ENCODE peak calls at places on chromosomes 4 and X, in eight cellular contexts. T, W, A, K, Z, I, R and V are unnamed samples.

GRCh38 chrX:38452603-38453002 is 100.2 kb downstream of the OTC start:
- DNase-seq in T (no peak), W (no peak), A (no peak), K (no peak), Z (no peak), I (no peak), R (no peak), V (no peak)

GRCh38 chr4:133439830-133440229 is 290.7 kb downstream of the PCDH10 start:
- DNase-seq in T (no peak), W (no peak), A (no peak), K (no peak), Z (no peak), I (no peak), R (no peak), V (no peak)

GRCh38 chrX:680062-680461 is 49.5 kb downstream of the SHOX start:
- DNase-seq in T (no peak), W (no peak), A (no peak), K (no peak), Z (no peak), I (no peak), R (no peak), V (no peak)

GRCh38 chr4:87192155-87192919 is 28.1 kb downstream of the KLHL8 start:
- DNase-seq in T (no peak), W (no peak), A (no peak), K (no peak), Z (no peak), I (no peak), R (no peak), V (no peak)

GRCh38 chr4:7857238-7857701 is 82.4 kb downstream of the AFAP1 start:
- DNase-seq in T (no peak), W (peak; percentile 51), A (no peak), K (peak; percentile 61), Z (no peak), I (peak; percentile 35), R (peak; percentile 60), V (no peak)

GRCh38 chr4:84879651-84880200 is 86.8 kb downstream of the WDFY3 start:
- DNase-seq in T (no peak), W (no peak), A (no peak), K (peak; percentile 78), Z (no peak), I (no peak), R (no peak), V (no peak)

GRCh38 chr4:6742989-6743388 is 27.0 kb downstream of the BLOC1S4 start:
- DNase-seq in T (no peak), W (no peak), A (no peak), K (no peak), Z (no peak), I (no peak), R (no peak), V (no peak)

GRCh38 chr4:3388461-3389185 is 53.1 kb upstream of the HGFAC start:
- DNase-seq in T (no peak), W (peak; percentile 15), A (no peak), K (peak; percentile 35), Z (no peak), I (no peak), R (no peak), V (no peak)

GRCh38 chr4:98728433-98728832 is 70.0 kb upstream of the TSPAN5 start:
- DNase-seq in T (no peak), W (no peak), A (no peak), K (peak; percentile 96), Z (no peak), I (no peak), R (no peak), V (no peak)

GRCh38 chrX:40166582-40166981 is 68.8 kb upstream of the BCOR start:
- DNase-seq in T (peak; percentile 74), W (no peak), A (no peak), K (no peak), Z (no peak), I (no peak), R (no peak), V (peak; percentile 12)

GRCh38 chr4:142035556-142035955 is 399.2 kb downstream of the IL15 start:
- DNase-seq in T (no peak), W (no peak), A (no peak), K (no peak), Z (no peak), I (no peak), R (no peak), V (no peak)

GRCh38 chr4:148425327-148426110 is 16.7 kb downstream of the NR3C2 start:
- DNase-seq in T (no peak), W (no peak), A (no peak), K (no peak), Z (no peak), I (no peak), R (no peak), V (no peak)

GRCh38 chrX:134936542-134936941 is 54.2 kb upstream of the SMIM10 start:
- DNase-seq in T (no peak), W (no peak), A (no peak), K (peak; percentile 68), Z (no peak), I (no peak), R (no peak), V (no peak)

GRCh38 chrX:40423299-40423698 is 157.5 kb upstream of the ATP6AP2 start:
- DNase-seq in T (no peak), W (no peak), A (no peak), K (no peak), Z (no peak), I (no peak), R (no peak), V (no peak)

GRCh38 chrX:24498181-24498580 is 33.1 kb downstream of the PDK3 start:
- DNase-seq in T (peak; percentile 23), W (no peak), A (peak; percentile 20), K (peak; percentile 13), Z (peak; percentile 28), I (no peak), R (no peak), V (peak; percentile 28)

GRCh38 chr4:40986375-40986774 is 228.0 kb downstream of the APBB2 start:
- DNase-seq in T (no peak), W (no peak), A (no peak), K (no peak), Z (no peak), I (no peak), R (no peak), V (no peak)

GRCh38 chr4:108366716-108367115 is 198.0 kb upstream of the LEF1 start:
- DNase-seq in T (no peak), W (no peak), A (no peak), K (no peak), Z (no peak), I (no peak), R (no peak), V (no peak)

GRCh38 chrX:13669246-13669689 is 16.3 kb downstream of the TCEANC start:
- DNase-seq in T (no peak), W (peak; percentile 18), A (no peak), K (peak; percentile 53), Z (peak; percentile 56), I (peak; percentile 19), R (peak; percentile 46), V (peak; percentile 67)

GRCh38 chrX:118216086-118216485 is 99.5 kb upstream of the KLHL13 start:
- DNase-seq in T (no peak), W (no peak), A (no peak), K (peak; percentile 86), Z (no peak), I (no peak), R (no peak), V (no peak)

GRCh38 chr4:158282252-158282651 is 72.0 kb downstream of the TMEM144 start:
- DNase-seq in T (no peak), W (no peak), A (no peak), K (no peak), Z (no peak), I (no peak), R (no peak), V (no peak)

GRCh38 chr4:8267077-8267476 is 2.5 kb upstream of the HTRA3 start:
- DNase-seq in T (peak; percentile 64), W (peak; percentile 87), A (no peak), K (peak; percentile 72), Z (peak; percentile 70), I (peak; percentile 79), R (peak; percentile 78), V (peak; percentile 75)

GRCh38 chr4:39627413-39627812 is 11.3 kb downstream of the SMIM14 start:
- DNase-seq in T (no peak), W (no peak), A (no peak), K (no peak), Z (no peak), I (no peak), R (no peak), V (no peak)
- H3K27ac ChIP-seq in T (no peak overlapping the region), W (no peak overlapping the region), A (no peak overlapping the region), K (no peak overlapping the region), Z (no peak overlapping the region), I (no peak overlapping the region), R (no peak overlapping the region), V (no peak overlapping the region)

GRCh38 chrX:71214152-71214551 is 8.9 kb upstream of the GJB1 start:
- DNase-seq in T (no peak), W (no peak), A (no peak), K (no peak), Z (no peak), I (no peak), R (no peak), V (peak; percentile 56)
- H3K27ac ChIP-seq in T (no peak overlapping the region), W (no peak overlapping the region), A (no peak overlapping the region), K (no peak overlapping the region), Z (no peak overlapping the region), I (no peak overlapping the region), R (no peak overlapping the region), V (peak overlapping the region; percentile 21)

DNA sequence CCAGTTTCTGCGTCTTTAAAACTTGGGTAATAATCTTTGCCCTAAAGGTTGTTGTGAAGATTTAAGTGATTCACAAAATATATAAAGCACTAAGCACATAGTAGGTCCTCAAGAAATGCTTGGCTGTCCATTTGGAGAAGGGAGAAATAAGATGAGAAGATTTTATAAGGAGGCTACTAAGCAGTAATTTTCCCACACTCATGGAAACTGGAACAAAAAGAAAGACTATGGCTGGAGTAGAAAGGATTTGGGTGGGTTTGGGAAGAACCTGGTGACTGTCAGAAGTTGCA is 47.0 kb downstream of the PRPS1 start:
- DNase-seq in T (no peak), W (no peak), A (no peak), K (no peak), Z (no peak), I (no peak), R (no peak), V (no peak)
- H3K27ac ChIP-seq in T (no peak overlapping the region), W (peak overlapping the region; percentile 94), A (peak overlapping the region; percentile 97), K (no peak overlapping the region), Z (peak overlapping the region; percentile 85), I (peak overlapping the region; percentile 83), R (peak overlapping the region; percentile 99), V (peak overlapping the region; percentile 37)

GRCh38 chrX:49727847-49728246 is 32.1 kb upstream of the PAGE1 start:
- DNase-seq in T (no peak), W (no peak), A (no peak), K (no peak), Z (no peak), I (no peak), R (no peak), V (no peak)

GRCh38 chrX:49726966-49727365 is 31.2 kb upstream of the PAGE1 start:
- DNase-seq in T (no peak), W (no peak), A (no peak), K (no peak), Z (no peak), I (no peak), R (no peak), V (no peak)

GRCh38 chrX:49725923-49726904 is 30.4 kb upstream of the PAGE1 start:
- DNase-seq in T (no peak), W (no peak), A (no peak), K (no peak), Z (no peak), I (peak; percentile 25), R (no peak), V (no peak)

DNA sequence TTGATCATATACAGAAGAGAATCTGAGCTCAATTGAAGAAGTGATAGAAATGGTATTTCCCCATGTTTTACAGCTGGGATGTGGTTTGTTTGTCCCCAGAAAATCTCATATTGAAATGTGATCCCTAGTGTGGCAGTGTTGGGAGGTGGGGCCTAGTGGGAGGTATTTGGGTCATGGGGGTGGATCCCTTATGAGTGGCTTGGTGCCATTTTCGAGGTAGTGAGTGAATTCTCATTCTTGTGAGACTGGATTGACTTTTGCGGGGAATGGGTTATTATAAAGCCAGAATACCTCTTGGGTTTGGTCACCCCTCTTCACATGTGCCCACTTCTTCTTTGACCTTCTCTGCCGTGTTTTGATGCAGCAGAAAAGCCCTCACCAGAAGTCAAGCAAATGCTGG is 29.6 kb upstream of the PAGE1 start:
- DNase-seq in T (no peak), W (no peak), A (no peak), K (no peak), Z (no peak), I (no peak), R (no peak), V (no peak)
- H3K27ac ChIP-seq in T (no peak overlapping the region), W (no peak overlapping the region), A (no peak overlapping the region), K (no peak overlapping the region), Z (no peak overlapping the region), I (peak overlapping the region; percentile 90), R (no peak overlapping the region), V (no peak overlapping the region)